ENCODE peak calls at places on chromosomes 4 and X, in nine cellular contexts. W is stimulated activated naive CD8-positive, alpha-beta T cell treated with anti-CD3 and anti-CD28 coated beads, Interleukin-15, Interleukin-2, amounts not matched to agents 100 U/mL and 50 U/mL, for 24 hours; Y is hypothalamus; S is left cardiac atrium; O is CD4-positive, alpha-beta T cell; Q is ovary; A is AG20443; F is osteocyte; H is SHP77. Z is an unnamed sample.

GRCh38 chr4:76737180-76737579 is 160.8 kb downstream of the SOWAHB start:
- DNase-seq in W (no peak), Y (no peak), S (no peak), O (no peak), Q (no peak), A (no peak), F (no peak), H (no peak), Z (no peak)

GRCh38 chr4:74320559-74321118 is 12.4 kb downstream of the EPGN start:
- DNase-seq in W (peak; percentile 9), Y (no peak), S (no peak), O (no peak), Q (no peak), A (peak; percentile 51), F (no peak), H (peak; percentile 9), Z (peak; percentile 37)

GRCh38 chr4:14925471-14925870 is 76.8 kb upstream of the CPEB2 start:
- DNase-seq in W (no peak), Y (no peak), S (no peak), O (no peak), Q (no peak), A (no peak), F (no peak), H (no peak), Z (no peak)

GRCh38 chr4:83771113-83771705 is 235.3 kb downstream of the GPAT3 start:
- DNase-seq in W (no peak), Y (no peak), S (peak; percentile 30), O (no peak), Q (no peak), A (peak; percentile 90), F (no peak), H (peak; percentile 17), Z (no peak)

GRCh38 chrX:10156199-10157031 is at the start of gene CLCN4:
- DNase-seq in W (no peak), Y (peak; percentile 61), S (peak; percentile 73), O (no peak), Q (no peak), A (peak; percentile 69), F (no peak), H (peak; percentile 6), Z (no peak)

GRCh38 chr4:3111461-3111860 is 37.0 kb downstream of the HTT start:
- DNase-seq in W (no peak), Y (no peak), S (no peak), O (no peak), Q (no peak), A (no peak), F (no peak), H (no peak), Z (no peak)

GRCh38 chrX:46165411-46165810 is 379.8 kb downstream of the ZNF674 start:
- DNase-seq in W (no peak), Y (no peak), S (no peak), O (no peak), Q (no peak), A (peak; percentile 48), F (no peak), H (no peak), Z (no peak)

GRCh38 chr4:169248645-169249044 is 22.1 kb downstream of the SH3RF1 start:
- DNase-seq in W (no peak), Y (no peak), S (no peak), O (no peak), Q (no peak), A (no peak), F (no peak), H (no peak), Z (no peak)

GRCh38 chr4:94525993-94526740 is 74.4 kb downstream of the PDLIM5 start:
- DNase-seq in W (no peak), Y (no peak), S (no peak), O (no peak), Q (no peak), A (no peak), F (no peak), H (no peak), Z (no peak)

GRCh38 chr4:145902522-145902921 is 36.1 kb downstream of the ZNF827 start:
- DNase-seq in W (no peak), Y (no peak), S (no peak), O (no peak), Q (no peak), A (no peak), F (no peak), H (no peak), Z (no peak)

GRCh38 chr4:30770049-30770549 is 49.9 kb downstream of the PCDH7 start:
- DNase-seq in W (no peak), Y (no peak), S (no peak), O (no peak), Q (no peak), A (peak; percentile 8), F (no peak), H (no peak), Z (no peak)

GRCh38 chrX:43065978-43066377 is 288.0 kb upstream of the PPP1R2C start:
- DNase-seq in W (no peak), Y (no peak), S (no peak), O (no peak), Q (no peak), A (no peak), F (no peak), H (no peak), Z (no peak)

GRCh38 chrX:105533951-105534350 is 288.4 kb upstream of the NRK start:
- DNase-seq in W (no peak), Y (no peak), S (no peak), O (no peak), Q (no peak), A (no peak), F (no peak), H (no peak), Z (no peak)

GRCh38 chr4:53987761-53988171 is 76.6 kb downstream of the CHIC2 start:
- DNase-seq in W (no peak), Y (no peak), S (no peak), O (no peak), Q (no peak), A (peak; percentile 59), F (no peak), H (no peak), Z (no peak)

GRCh38 chr4:86870442-86871069 is 21.4 kb upstream of the SLC10A6 start:
- DNase-seq in W (no peak), Y (no peak), S (no peak), O (no peak), Q (no peak), A (no peak), F (no peak), H (no peak), Z (no peak)

GRCh38 chr4:79467246-79467932 is 59.4 kb upstream of the GK2 start:
- DNase-seq in W (no peak), Y (no peak), S (no peak), O (no peak), Q (no peak), A (no peak), F (no peak), H (no peak), Z (no peak)

GRCh38 chr4:186942745-186943606 is 219.3 kb upstream of the FAT1 start:
- DNase-seq in W (no peak), Y (no peak), S (peak; percentile 30), O (no peak), Q (peak; percentile 49), A (no peak), F (no peak), H (peak; percentile 41), Z (no peak)

GRCh38 chr4:53656421-53656981 is 65.2 kb upstream of the LNX1 start:
- DNase-seq in W (no peak), Y (no peak), S (no peak), O (no peak), Q (peak; percentile 31), A (peak; percentile 78), F (no peak), H (no peak), Z (no peak)

GRCh38 chrX:33210156-33210555 is 1.2 kb downstream of the DMD start:
- DNase-seq in W (no peak), Y (no peak), S (no peak), O (no peak), Q (no peak), A (no peak), F (no peak), H (no peak), Z (no peak)

GRCh38 chrX:109875831-109876230 is 127.1 kb upstream of the TMEM164 start:
- DNase-seq in W (no peak), Y (no peak), S (no peak), O (no peak), Q (no peak), A (no peak), F (no peak), H (no peak), Z (no peak)

GRCh38 chrX:106752101-106752678 is 25.7 kb downstream of the RNF128 start:
- DNase-seq in W (no peak), Y (no peak), S (no peak), O (no peak), Q (no peak), A (no peak), F (no peak), H (no peak), Z (no peak)

GRCh38 chr4:152273343-152273742 is 262.5 kb downstream of the FBXW7 start:
- DNase-seq in W (no peak), Y (no peak), S (no peak), O (no peak), Q (no peak), A (no peak), F (no peak), H (no peak), Z (no peak)

GRCh38 chr4:15238720-15239119 is 189.1 kb upstream of the C1QTNF7 start:
- DNase-seq in W (peak; percentile 41), Y (no peak), S (no peak), O (no peak), Q (peak; percentile 39), A (peak; percentile 78), F (no peak), H (no peak), Z (peak; percentile 35)

GRCh38 chr4:37082912-37083311 is 161.6 kb upstream of the NWD2 start:
- DNase-seq in W (no peak), Y (no peak), S (no peak), O (no peak), Q (no peak), A (no peak), F (no peak), H (no peak), Z (no peak)

GRCh38 chr4:13982008-13982407 is 354.5 kb upstream of the BOD1L1 start:
- DNase-seq in W (no peak), Y (no peak), S (no peak), O (no peak), Q (no peak), A (no peak), F (no peak), H (no peak), Z (no peak)

GRCh38 chr4:149158852-149159251 is 656.8 kb downstream of the IQCM start:
- DNase-seq in W (no peak), Y (no peak), S (no peak), O (no peak), Q (no peak), A (peak; percentile 10), F (no peak), H (no peak), Z (no peak)

GRCh38 chr4:138891610-138892009 is 124.0 kb upstream of the NOCT start:
- DNase-seq in W (no peak), Y (no peak), S (no peak), O (no peak), Q (no peak), A (peak; percentile 22), F (no peak), H (no peak), Z (no peak)

GRCh38 chr4:41072021-41072777 is 142.1 kb downstream of the APBB2 start:
- DNase-seq in W (no peak), Y (no peak), S (no peak), O (no peak), Q (no peak), A (no peak), F (no peak), H (no peak), Z (no peak)

GRCh38 chr4:184826315-184827266 is 823 bp upstream of the ACSL1 start:
- DNase-seq in W (peak; percentile 63), Y (no peak), S (peak; percentile 64), O (peak; percentile 45), Q (no peak), A (peak; percentile 58), F (no peak), H (no peak), Z (no peak)

GRCh38 chr4:17502764-17503163 is 9.1 kb downstream of the QDPR start:
- DNase-seq in W (no peak), Y (no peak), S (no peak), O (no peak), Q (no peak), A (no peak), F (no peak), H (no peak), Z (no peak)

GRCh38 chr4:138736362-138736761 is 279.2 kb upstream of the NOCT start:
- DNase-seq in W (no peak), Y (no peak), S (no peak), O (no peak), Q (no peak), A (peak; percentile 19), F (no peak), H (no peak), Z (no peak)

Z was measured in activated T-cell treated with anti-CD3 and anti-CD28 coated beads, Interleukin-2, amount 50 U/mL, for 24 hours.